ENCODE peak calls at places on chromosomes 2 and 18, in seven cellular contexts. One of them, this sample, is unnamed.

GRCh38 chr2:98835831-98836385 is 100.1 kb downstream of the CRACDL start:
- DNase-seq in Karpas-422: no peak
- DNase-seq in iPS-NIHi11: no peak
- DNase-seq in T-helper 2 cell: no peak
- DNase-seq in GM12865: no peak
- DNase-seq in T1000: no peak
- DNase-seq in activated gamma-delta T cell treated with Interleukin-2 at 50 U/mL for 16 hours: peak
- DNase-seq in this sample: no peak

GRCh38 chr2:112183327-112184025 is 45.3 kb downstream of the FBLN7 start:
- DNase-seq in GM12865: no peak
- DNase-seq in iPS-NIHi11: no peak
- DNase-seq in T-helper 2 cell: no peak
- DNase-seq in Karpas-422: no peak
- DNase-seq in T1000: no peak
- DNase-seq in activated gamma-delta T cell treated with Interleukin-2 at 50 U/mL for 16 hours: no peak
- DNase-seq in this sample: peak

GRCh38 chr2:133884739-133885381 is 316.6 kb upstream of the NCKAP5 start:
- DNase-seq in T-helper 2 cell: no peak
- DNase-seq in T1000: no peak
- DNase-seq in Karpas-422: peak
- DNase-seq in activated gamma-delta T cell treated with Interleukin-2 at 50 U/mL for 16 hours: no peak
- DNase-seq in GM12865: peak
- DNase-seq in iPS-NIHi11: no peak
- DNase-seq in this sample: no peak

GRCh38 chr18:48820483-48821250 is 130.1 kb downstream of the SMAD7 start:
- DNase-seq in T1000: no peak
- DNase-seq in GM12865: peak
- DNase-seq in iPS-NIHi11: no peak
- DNase-seq in activated gamma-delta T cell treated with Interleukin-2 at 50 U/mL for 16 hours: no peak
- DNase-seq in T-helper 2 cell: no peak
- DNase-seq in Karpas-422: peak
- DNase-seq in this sample: peak

GRCh38 chr2:236366406-236366805 is 102.2 kb upstream of the ASB18 start:
- DNase-seq in Karpas-422: no peak
- DNase-seq in T1000: no peak
- DNase-seq in GM12865: peak
- DNase-seq in iPS-NIHi11: no peak
- DNase-seq in T-helper 2 cell: no peak
- DNase-seq in activated gamma-delta T cell treated with Interleukin-2 at 50 U/mL for 16 hours: peak
- DNase-seq in this sample: peak

GRCh38 chr2:74603282-74604000 is 44.7 kb downstream of the M1AP start:
- DNase-seq in GM12865: no peak
- DNase-seq in T1000: no peak
- DNase-seq in Karpas-422: no peak
- DNase-seq in iPS-NIHi11: no peak
- DNase-seq in activated gamma-delta T cell treated with Interleukin-2 at 50 U/mL for 16 hours: no peak
- DNase-seq in T-helper 2 cell: no peak
- DNase-seq in this sample: no peak

GRCh38 chr2:234611209-234611608 is 114.3 kb upstream of the ARL4C start:
- DNase-seq in T-helper 2 cell: no peak
- DNase-seq in activated gamma-delta T cell treated with Interleukin-2 at 50 U/mL for 16 hours: no peak
- DNase-seq in iPS-NIHi11: peak
- DNase-seq in T1000: no peak
- DNase-seq in Karpas-422: peak
- DNase-seq in GM12865: no peak
- DNase-seq in this sample: no peak

GRCh38 chr2:118557791-118558190 is 289.7 kb downstream of the EN1 start:
- DNase-seq in Karpas-422: no peak
- DNase-seq in GM12865: no peak
- DNase-seq in iPS-NIHi11: no peak
- DNase-seq in T-helper 2 cell: no peak
- DNase-seq in T1000: no peak
- DNase-seq in activated gamma-delta T cell treated with Interleukin-2 at 50 U/mL for 16 hours: no peak
- DNase-seq in this sample: no peak

GRCh38 chr2:47119001-47119400 is 36.1 kb downstream of the STPG4 start:
- DNase-seq in activated gamma-delta T cell treated with Interleukin-2 at 50 U/mL for 16 hours: no peak
- DNase-seq in T-helper 2 cell: no peak
- DNase-seq in iPS-NIHi11: no peak
- DNase-seq in GM12865: no peak
- DNase-seq in Karpas-422: peak
- DNase-seq in T1000: no peak
- DNase-seq in this sample: no peak

GRCh38 chr18:7459851-7460774 is 107.0 kb upstream of the PTPRM start:
- DNase-seq in iPS-NIHi11: no peak
- DNase-seq in GM12865: no peak
- DNase-seq in T1000: no peak
- DNase-seq in T-helper 2 cell: no peak
- DNase-seq in activated gamma-delta T cell treated with Interleukin-2 at 50 U/mL for 16 hours: no peak
- DNase-seq in Karpas-422: no peak
- DNase-seq in this sample: no peak

GRCh38 chr2:127695491-127696472 is 5.5 kb upstream of the SFT2D3 start:
- DNase-seq in GM12865: peak
- DNase-seq in Karpas-422: no peak
- DNase-seq in T1000: no peak
- DNase-seq in iPS-NIHi11: peak
- DNase-seq in T-helper 2 cell: no peak
- DNase-seq in activated gamma-delta T cell treated with Interleukin-2 at 50 U/mL for 16 hours: no peak
- DNase-seq in this sample: peak

GRCh38 chr2:178829981-178830380 is 22.8 kb upstream of the TTN start:
- DNase-seq in T-helper 2 cell: no peak
- DNase-seq in Karpas-422: no peak
- DNase-seq in T1000: no peak
- DNase-seq in activated gamma-delta T cell treated with Interleukin-2 at 50 U/mL for 16 hours: no peak
- DNase-seq in GM12865: no peak
- DNase-seq in iPS-NIHi11: no peak
- DNase-seq in this sample: no peak